ENCODE peak calls at places on chromosomes 6 and 20, in eight cellular contexts. C is HFFc6, O is GM10248, J is GM12865, F is MCF 10A, G is prostate gland, B is HepG2, A is OCI-LY7. Z is an unnamed sample.

GRCh38 chr20:48041078-48041780 is 255.9 kb upstream of the SULF2 start:
- DNase-seq in B (no peak), F (no peak), C (no peak), O (no peak), G (no peak), A (no peak), J (no peak), Z (no peak)

GRCh38 chr6:94272327-94272726 is 853.0 kb upstream of the EPHA7 start:
- DNase-seq in C (no peak), G (no peak), O (no peak), F (no peak), A (no peak), B (no peak), J (no peak), Z (no peak)

GRCh38 chr6:53464942-53465460 is 79.9 kb downstream of the GCLC start:
- DNase-seq in A (no peak), G (no peak), B (no peak), O (no peak), J (no peak), C (no peak), F (peak; percentile 95), Z (no peak)

GRCh38 chr6:16800942-16801341 is 39.7 kb upstream of the ATXN1 start:
- DNase-seq in F (peak; percentile 32), A (no peak), B (no peak), C (peak; percentile 44), G (no peak), J (no peak), O (no peak), Z (no peak)

GRCh38 chr6:22149501-22150490 is 147.0 kb downstream of the PRL start:
- DNase-seq in F (no peak), O (no peak), A (no peak), J (peak; percentile 57), C (no peak), G (no peak), B (no peak), Z (no peak)

GRCh38 chr6:26553264-26553738 is 15.1 kb downstream of the HMGN4 start:
- DNase-seq in B (peak; percentile 78), A (peak; percentile 87), C (no peak), G (peak; percentile 67), J (peak; percentile 87), O (peak; percentile 66), F (peak; percentile 74), Z (no peak)

GRCh38 chr6:4352731-4353130 is 217.4 kb upstream of the ECI2 start:
- DNase-seq in O (no peak), F (no peak), B (no peak), J (no peak), C (no peak), G (no peak), A (no peak), Z (no peak)

GRCh38 chr6:106168097-106168888 is 82.2 kb downstream of the PRDM1 start:
- DNase-seq in J (no peak), F (no peak), G (no peak), C (no peak), O (no peak), B (no peak), A (no peak), Z (no peak)

GRCh38 chr6:6105472-6106036 is 98.8 kb upstream of the NRN1 start:
- DNase-seq in J (peak; percentile 36), A (peak; percentile 60), B (no peak), G (no peak), F (peak; percentile 16), O (no peak), C (no peak), Z (no peak)

GRCh38 chr6:31664790-31665500 is at the start of gene GPANK1:
- DNase-seq in O (peak; percentile 81), A (peak; percentile 95), F (peak; percentile 97), B (peak; percentile 95), G (peak; percentile 93), J (peak; percentile 97), C (peak; percentile 95), Z (peak; percentile 93)

GRCh38 chr20:44688053-44688625 is 27.0 kb upstream of the CCN5 start:
- DNase-seq in F (no peak), B (no peak), C (no peak), A (no peak), J (no peak), O (no peak), G (no peak), Z (no peak)
- TF ChIP-seq CTCF in F (no peak), B (no peak), C (peak; percentile 63), A (no peak), J (no peak), O (no peak), G (no peak), Z (no peak)

GRCh38 chr6:126252154-126252553 is 87.8 kb upstream of the CENPW start:
- DNase-seq in A (no peak), C (no peak), B (no peak), O (no peak), G (no peak), J (no peak), F (no peak), Z (no peak)
- TF ChIP-seq CTCF in A (peak; percentile 35), C (no peak), B (peak; percentile 20), O (no peak), G (no peak), J (no peak), F (no peak), Z (no peak)

DNA sequence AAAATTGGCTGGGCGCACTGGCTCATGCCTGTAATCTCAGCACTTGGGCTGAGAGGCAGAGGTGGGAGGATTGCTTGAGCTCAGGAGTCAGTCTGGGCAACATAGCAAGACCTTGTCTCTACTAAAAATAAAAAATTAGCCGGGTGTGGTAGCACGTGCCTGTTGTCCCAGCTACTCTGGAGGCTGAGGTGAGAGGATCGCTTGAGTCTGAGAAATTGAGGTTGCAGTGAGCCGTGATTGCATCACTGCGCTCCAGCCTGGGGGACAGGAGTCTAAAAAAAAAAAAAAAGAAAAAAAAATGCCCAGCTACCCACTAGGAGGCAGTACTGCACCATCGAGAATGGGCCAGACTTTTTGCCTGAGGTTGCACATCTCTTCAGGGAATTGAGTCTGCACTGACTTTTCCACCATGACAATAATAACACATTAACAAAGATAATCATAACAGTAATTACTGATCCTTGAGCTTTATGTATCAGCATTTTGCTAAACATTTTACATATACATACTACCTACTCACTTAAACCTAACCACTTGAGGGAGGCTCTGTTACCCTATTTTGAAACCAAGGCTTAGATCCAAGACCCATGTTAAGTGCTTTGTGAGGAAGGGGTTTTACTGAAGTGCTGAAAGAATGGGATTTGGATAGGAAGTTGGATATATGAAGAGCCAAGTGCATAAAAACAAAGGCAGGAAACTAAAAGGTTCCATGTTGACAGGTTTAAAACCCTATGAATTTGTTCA is 21.0 kb downstream of the SRSF3 start:
- DNase-seq in J (peak; percentile 72), F (peak; percentile 80), C (peak; percentile 41), A (peak; percentile 78), B (peak; percentile 61), G (no peak), O (peak; percentile 63), Z (peak; percentile 71)
- TF ChIP-seq CTCF in J (peak; percentile 76), F (peak; percentile 74), C (peak; percentile 93), A (peak; percentile 91), B (peak; percentile 82), G (peak; percentile 62), O (peak; percentile 54), Z (peak; percentile 84)

DNA sequence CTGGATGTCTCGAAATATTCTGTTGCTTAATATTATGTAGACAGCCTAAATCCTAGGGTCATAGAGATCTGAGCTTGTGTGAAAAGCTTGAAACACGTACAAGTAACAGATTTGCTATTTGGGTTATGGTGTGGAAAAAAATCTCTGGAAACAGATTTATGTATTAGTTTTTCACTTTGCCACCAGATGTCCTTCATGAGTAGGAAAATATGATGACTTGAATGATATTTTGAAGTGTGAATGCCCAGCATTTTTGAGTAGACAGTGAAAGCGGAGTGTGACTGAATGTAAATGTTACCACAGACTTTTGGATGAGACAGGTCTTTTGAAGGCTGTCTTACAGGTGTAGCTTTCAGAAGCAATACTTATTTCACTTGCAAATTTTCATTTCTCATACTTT is 4.2 kb upstream of the BMP6 start:
- DNase-seq in C (no peak), F (peak; percentile 46), A (peak; percentile 55), G (no peak), J (peak; percentile 56), O (peak; percentile 27), B (peak; percentile 39), Z (no peak)
- TF ChIP-seq CTCF in C (peak; percentile 72), F (peak; percentile 35), A (peak; percentile 77), G (peak; percentile 32), J (no peak), O (peak; percentile 30), B (peak; percentile 56), Z (peak; percentile 25)

GRCh38 chr6:99148761-99149160 is 200.7 kb downstream of the FAXC start:
- DNase-seq in C (no peak), O (no peak), A (no peak), F (no peak), J (no peak), G (no peak), B (no peak), Z (no peak)

GRCh38 chr6:99148111-99148510 is 200.4 kb upstream of the FBXL4 start:
- DNase-seq in A (no peak), G (no peak), O (no peak), C (no peak), B (no peak), J (no peak), F (no peak), Z (no peak)

GRCh38 chr6:99151634-99152344 is 197.7 kb downstream of the FAXC start:
- DNase-seq in A (peak; percentile 45), F (peak; percentile 69), G (peak; percentile 19), J (peak; percentile 61), O (peak; percentile 50), C (peak; percentile 17), B (peak; percentile 23), Z (no peak)

GRCh38 chr6:99146716-99147115 is 199.0 kb upstream of the FBXL4 start:
- DNase-seq in O (no peak), G (no peak), A (no peak), J (no peak), C (no peak), F (no peak), B (no peak), Z (no peak)

DNA sequence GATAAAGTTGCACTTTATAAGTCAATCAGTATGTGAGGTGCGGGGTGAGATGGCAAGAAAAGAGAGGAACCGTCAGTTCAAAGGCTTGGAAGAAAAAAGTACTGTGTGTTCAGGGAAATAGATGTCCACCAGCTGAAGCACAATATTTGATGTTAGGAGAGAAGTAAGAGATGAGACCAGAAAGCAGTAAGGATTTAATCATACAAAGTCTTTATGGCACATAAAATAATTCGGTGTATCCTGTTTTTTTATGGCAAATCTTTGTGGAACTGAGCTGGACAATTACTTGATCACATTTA is 197.2 kb downstream of the FAXC start:
- DNase-seq in C (no peak), G (no peak), J (no peak), A (no peak), B (no peak), O (no peak), F (no peak), Z (no peak)
- TF ChIP-seq CTCF in C (peak; percentile 56), G (no peak), J (no peak), A (peak; percentile 40), B (no peak), O (no peak), F (no peak), Z (peak; percentile 15)

GRCh38 chr20:41853803-41854202 is 235.6 kb upstream of the CHD6 start:
- DNase-seq in O (no peak), A (no peak), F (no peak), J (no peak), C (no peak), G (no peak), B (no peak), Z (no peak)

GRCh38 chr20:41848180-41848579 is 230.0 kb upstream of the CHD6 start:
- DNase-seq in J (no peak), B (peak; percentile 29), F (no peak), O (no peak), C (no peak), G (no peak), A (no peak), Z (no peak)
- TF ChIP-seq CTCF in J (no peak), B (peak; percentile 39), F (no peak), O (no peak), C (peak; percentile 23), G (no peak), A (peak; percentile 45), Z (no peak)